ENCODE peak calls at places on chromosomes 7 and 10, in nine cellular contexts. One of them, this sample, is unnamed.

GRCh38 chr7:138239244-138239643 is 163.0 kb downstream of the AKR1D1 start:
- DNase-seq in HL-60: peak
- DNase-seq in ovary: no peak
- DNase-seq in heart right ventricle: no peak
- DNase-seq in foreskin fibroblast: no peak
- DNase-seq in stimulated activated CD4-positive, alpha-beta T cell treated with anti-CD3 and anti-CD28 coated beads, Interleukin-1b, Interleukin-23, amount 100 ng/mL, for 48 hours: no peak
- DNase-seq in fibroblast of lung: peak
- DNase-seq in fibroblast of the conjunctiva: no peak
- DNase-seq in amygdala: no peak
- DNase-seq in this sample: peak

GRCh38 chr7:134458341-134458805 is 527 bp downstream of the AKR1B1 start:
- DNase-seq in HL-60: no peak
- DNase-seq in ovary: peak
- DNase-seq in heart right ventricle: peak
- DNase-seq in foreskin fibroblast: no peak
- DNase-seq in stimulated activated CD4-positive, alpha-beta T cell treated with anti-CD3 and anti-CD28 coated beads, Interleukin-1b, Interleukin-23, amount 100 ng/mL, for 48 hours: peak
- DNase-seq in fibroblast of lung: peak
- DNase-seq in fibroblast of the conjunctiva: no peak
- DNase-seq in amygdala: no peak
- DNase-seq in this sample: peak

GRCh38 chr10:118621304-118621942 is 26.0 kb upstream of the PRLHR start:
- DNase-seq in HL-60: no peak
- DNase-seq in ovary: no peak
- DNase-seq in heart right ventricle: no peak
- DNase-seq in foreskin fibroblast: no peak
- DNase-seq in stimulated activated CD4-positive, alpha-beta T cell treated with anti-CD3 and anti-CD28 coated beads, Interleukin-1b, Interleukin-23, amount 100 ng/mL, for 48 hours: peak
- DNase-seq in fibroblast of lung: no peak
- DNase-seq in fibroblast of the conjunctiva: no peak
- DNase-seq in amygdala: no peak
- DNase-seq in this sample: no peak

GRCh38 chr10:108393111-108393510 is 1228.6 kb upstream of the SORCS1 start:
- DNase-seq in HL-60: no peak
- DNase-seq in ovary: no peak
- DNase-seq in heart right ventricle: no peak
- DNase-seq in foreskin fibroblast: peak
- DNase-seq in stimulated activated CD4-positive, alpha-beta T cell treated with anti-CD3 and anti-CD28 coated beads, Interleukin-1b, Interleukin-23, amount 100 ng/mL, for 48 hours: no peak
- DNase-seq in fibroblast of lung: peak
- DNase-seq in fibroblast of the conjunctiva: peak
- DNase-seq in amygdala: no peak
- DNase-seq in this sample: no peak

GRCh38 chr7:139762886-139763285 is 14.9 kb downstream of the HIPK2 start:
- DNase-seq in HL-60: no peak
- DNase-seq in ovary: no peak
- DNase-seq in heart right ventricle: no peak
- DNase-seq in foreskin fibroblast: peak
- DNase-seq in stimulated activated CD4-positive, alpha-beta T cell treated with anti-CD3 and anti-CD28 coated beads, Interleukin-1b, Interleukin-23, amount 100 ng/mL, for 48 hours: no peak
- DNase-seq in fibroblast of lung: peak
- DNase-seq in fibroblast of the conjunctiva: no peak
- DNase-seq in amygdala: no peak
- DNase-seq in this sample: no peak

GRCh38 chr10:44998146-44998631 is 2.5 kb upstream of the ZNF22 start:
- DNase-seq in HL-60: no peak
- DNase-seq in ovary: no peak
- DNase-seq in heart right ventricle: no peak
- DNase-seq in foreskin fibroblast: no peak
- DNase-seq in stimulated activated CD4-positive, alpha-beta T cell treated with anti-CD3 and anti-CD28 coated beads, Interleukin-1b, Interleukin-23, amount 100 ng/mL, for 48 hours: no peak
- DNase-seq in fibroblast of lung: peak
- DNase-seq in fibroblast of the conjunctiva: no peak
- DNase-seq in amygdala: no peak
- DNase-seq in this sample: no peak

GRCh38 chr7:3432916-3433315 is 131.9 kb downstream of the SDK1 start:
- DNase-seq in HL-60: no peak
- DNase-seq in ovary: no peak
- DNase-seq in heart right ventricle: no peak
- DNase-seq in foreskin fibroblast: peak
- DNase-seq in stimulated activated CD4-positive, alpha-beta T cell treated with anti-CD3 and anti-CD28 coated beads, Interleukin-1b, Interleukin-23, amount 100 ng/mL, for 48 hours: no peak
- DNase-seq in fibroblast of lung: peak
- DNase-seq in fibroblast of the conjunctiva: no peak
- DNase-seq in amygdala: no peak
- DNase-seq in this sample: no peak

GRCh38 chr7:159027803-159028455 is 116.7 kb downstream of the VIPR2 start:
- DNase-seq in HL-60: no peak
- DNase-seq in ovary: peak
- DNase-seq in heart right ventricle: peak
- DNase-seq in foreskin fibroblast: no peak
- DNase-seq in stimulated activated CD4-positive, alpha-beta T cell treated with anti-CD3 and anti-CD28 coated beads, Interleukin-1b, Interleukin-23, amount 100 ng/mL, for 48 hours: no peak
- DNase-seq in fibroblast of lung: no peak
- DNase-seq in fibroblast of the conjunctiva: no peak
- DNase-seq in amygdala: no peak
- DNase-seq in this sample: no peak

GRCh38 chr7:92255308-92255707 is 9.5 kb downstream of the ANKIB1 start:
- DNase-seq in HL-60: no peak
- DNase-seq in ovary: no peak
- DNase-seq in heart right ventricle: no peak
- DNase-seq in foreskin fibroblast: peak
- DNase-seq in stimulated activated CD4-positive, alpha-beta T cell treated with anti-CD3 and anti-CD28 coated beads, Interleukin-1b, Interleukin-23, amount 100 ng/mL, for 48 hours: no peak
- DNase-seq in fibroblast of lung: peak
- DNase-seq in fibroblast of the conjunctiva: peak
- DNase-seq in amygdala: no peak
- DNase-seq in this sample: peak

GRCh38 chr7:126026421-126027088 is 1096.9 kb upstream of the POT1 start:
- DNase-seq in HL-60: no peak
- DNase-seq in ovary: no peak
- DNase-seq in heart right ventricle: no peak
- DNase-seq in foreskin fibroblast: no peak
- DNase-seq in stimulated activated CD4-positive, alpha-beta T cell treated with anti-CD3 and anti-CD28 coated beads, Interleukin-1b, Interleukin-23, amount 100 ng/mL, for 48 hours: no peak
- DNase-seq in fibroblast of lung: peak
- DNase-seq in fibroblast of the conjunctiva: no peak
- DNase-seq in amygdala: no peak
- DNase-seq in this sample: no peak

GRCh38 chr7:38806912-38807311 is 102.1 kb downstream of the VPS41 start:
- DNase-seq in HL-60: no peak
- DNase-seq in ovary: no peak
- DNase-seq in heart right ventricle: no peak
- DNase-seq in foreskin fibroblast: no peak
- DNase-seq in stimulated activated CD4-positive, alpha-beta T cell treated with anti-CD3 and anti-CD28 coated beads, Interleukin-1b, Interleukin-23, amount 100 ng/mL, for 48 hours: no peak
- DNase-seq in fibroblast of lung: no peak
- DNase-seq in fibroblast of the conjunctiva: no peak
- DNase-seq in amygdala: no peak
- DNase-seq in this sample: no peak

GRCh38 chr10:35854661-35855060 is 212.6 kb upstream of the FZD8 start:
- DNase-seq in HL-60: no peak
- DNase-seq in ovary: no peak
- DNase-seq in heart right ventricle: no peak
- DNase-seq in foreskin fibroblast: no peak
- DNase-seq in stimulated activated CD4-positive, alpha-beta T cell treated with anti-CD3 and anti-CD28 coated beads, Interleukin-1b, Interleukin-23, amount 100 ng/mL, for 48 hours: no peak
- DNase-seq in fibroblast of lung: no peak
- DNase-seq in fibroblast of the conjunctiva: no peak
- DNase-seq in amygdala: no peak
- DNase-seq in this sample: no peak

GRCh38 chr10:31320598-31321211 is 1.7 kb downstream of the ZEB1 start:
- DNase-seq in HL-60: no peak
- DNase-seq in ovary: peak
- DNase-seq in heart right ventricle: peak
- DNase-seq in foreskin fibroblast: no peak
- DNase-seq in stimulated activated CD4-positive, alpha-beta T cell treated with anti-CD3 and anti-CD28 coated beads, Interleukin-1b, Interleukin-23, amount 100 ng/mL, for 48 hours: peak
- DNase-seq in fibroblast of lung: peak
- DNase-seq in fibroblast of the conjunctiva: no peak
- DNase-seq in amygdala: no peak
- DNase-seq in this sample: peak

GRCh38 chr10:132965411-132966057 is 23.2 kb upstream of the CFAP46 start:
- DNase-seq in HL-60: no peak
- DNase-seq in ovary: no peak
- DNase-seq in heart right ventricle: no peak
- DNase-seq in foreskin fibroblast: no peak
- DNase-seq in stimulated activated CD4-positive, alpha-beta T cell treated with anti-CD3 and anti-CD28 coated beads, Interleukin-1b, Interleukin-23, amount 100 ng/mL, for 48 hours: no peak
- DNase-seq in fibroblast of lung: no peak
- DNase-seq in fibroblast of the conjunctiva: no peak
- DNase-seq in amygdala: no peak
- DNase-seq in this sample: no peak

GRCh38 chr10:5512331-5512730 is 12.4 kb upstream of the CALML3 start:
- DNase-seq in HL-60: no peak
- DNase-seq in ovary: no peak
- DNase-seq in heart right ventricle: no peak
- DNase-seq in foreskin fibroblast: no peak
- DNase-seq in stimulated activated CD4-positive, alpha-beta T cell treated with anti-CD3 and anti-CD28 coated beads, Interleukin-1b, Interleukin-23, amount 100 ng/mL, for 48 hours: no peak
- DNase-seq in fibroblast of lung: no peak
- DNase-seq in fibroblast of the conjunctiva: no peak
- DNase-seq in amygdala: no peak
- DNase-seq in this sample: no peak

GRCh38 chr10:117431160-117431559 is 55.9 kb upstream of the PDZD8 start:
- DNase-seq in HL-60: no peak
- DNase-seq in ovary: no peak
- DNase-seq in heart right ventricle: no peak
- DNase-seq in foreskin fibroblast: peak
- DNase-seq in stimulated activated CD4-positive, alpha-beta T cell treated with anti-CD3 and anti-CD28 coated beads, Interleukin-1b, Interleukin-23, amount 100 ng/mL, for 48 hours: no peak
- DNase-seq in fibroblast of lung: no peak
- DNase-seq in fibroblast of the conjunctiva: peak
- DNase-seq in amygdala: no peak
- DNase-seq in this sample: no peak